ENCODE peak calls at places on chromosomes 2 and 18, in eight cellular contexts. P is lower leg skin, C is Calu3, K is cardiac fibroblast, N is fibroblast of lung, U is sigmoid colon, T is upper lobe of right lung, V is breast epithelium. M is an unnamed sample.

GRCh38 chr2:102027036-102027702 is 35.4 kb downstream of the IL1R2 start:
- DNase-seq in K (peak), T (no peak), V (no peak), N (peak), U (no peak), P (no peak), C (no peak), M (no peak)

GRCh38 chr18:73824684-73825083 is 322.9 kb downstream of the FBXO15 start:
- DNase-seq in V (no peak), K (no peak), T (no peak), P (no peak), C (no peak), N (peak), U (no peak), M (no peak)

GRCh38 chr2:144381716-144382115 is 138.2 kb downstream of the ZEB2 start:
- DNase-seq in U (no peak), N (no peak), K (no peak), P (no peak), T (no peak), C (no peak), V (no peak), M (no peak)

GRCh38 chr2:113157897-113158753 is 15.6 kb upstream of the PSD4 start:
- DNase-seq in U (no peak), C (no peak), N (peak), P (peak), V (no peak), T (no peak), K (no peak), M (no peak)

GRCh38 chr18:79679552-79680099 is at the start of gene CTDP1:
- DNase-seq in V (peak), P (peak), U (peak), K (peak), C (peak), T (peak), N (peak), M (peak)

GRCh38 chr2:177263451-177264208 is 897 bp downstream of the NFE2L2 start:
- DNase-seq in C (peak), N (peak), T (peak), K (peak), V (peak), P (peak), U (peak), M (peak)

GRCh38 chr2:1816414-1816911 is 72.1 kb upstream of the PXDN start:
- DNase-seq in P (peak), K (peak), U (peak), C (no peak), T (no peak), V (no peak), N (peak), M (peak)

GRCh38 chr2:232133078-232133477 is 171.6 kb downstream of the DIS3L2 start:
- DNase-seq in N (no peak), P (no peak), V (no peak), C (peak), K (no peak), U (no peak), T (no peak), M (no peak)

GRCh38 chr2:181778621-181779195 is 98.4 kb upstream of the NEUROD1 start:
- DNase-seq in P (no peak), U (no peak), V (no peak), K (peak), C (no peak), N (peak), T (no peak), M (no peak)

GRCh38 chr2:2586961-2587360 is 255.9 kb upstream of the MYT1L start:
- DNase-seq in N (no peak), U (no peak), K (no peak), P (peak), C (no peak), T (no peak), V (no peak), M (peak)

GRCh38 chr2:81767173-81767720 is 1462.7 kb upstream of the LRRTM1 start:
- DNase-seq in N (peak), V (no peak), K (no peak), U (no peak), C (no peak), P (no peak), T (no peak), M (no peak)

GRCh38 chr2:17878222-17879136 is at the start of gene KCNS3:
- DNase-seq in N (peak), P (peak), K (peak), V (no peak), T (peak), C (peak), U (peak), M (no peak)

GRCh38 chr2:230254152-230254881 is 28.8 kb downstream of the SP140 start:
- DNase-seq in T (no peak), U (no peak), K (no peak), P (no peak), C (no peak), N (no peak), V (no peak), M (no peak)

GRCh38 chr2:144519934-144520717 is at the start of gene ZEB2:
- DNase-seq in U (peak), T (no peak), N (peak), V (no peak), P (peak), C (peak), K (peak), M (peak)

GRCh38 chr2:178271629-178272333 is 77.5 kb downstream of the OSBPL6 start:
- DNase-seq in U (peak), V (peak), T (no peak), K (peak), P (peak), N (peak), C (no peak), M (peak)

GRCh38 chr2:172430671-172431070 is 3.3 kb downstream of the ITGA6 start:
- DNase-seq in K (no peak), V (no peak), C (no peak), P (no peak), T (no peak), U (no peak), N (peak), M (no peak)

GRCh38 chr2:204551464-204551863 is 6.2 kb downstream of the PARD3B start:
- DNase-seq in P (no peak), U (no peak), V (no peak), T (no peak), N (peak), C (no peak), K (no peak), M (no peak)

GRCh38 chr18:54608008-54608642 is 17.1 kb downstream of the DYNAP start:
- DNase-seq in P (no peak), N (peak), U (no peak), C (no peak), K (peak), V (no peak), T (no peak), M (no peak)

GRCh38 chr2:197620113-197620512 is 55.3 kb downstream of the RFTN2 start:
- DNase-seq in K (peak), V (no peak), C (no peak), U (no peak), N (no peak), T (no peak), P (no peak), M (no peak)

GRCh38 chr2:197614532-197614931 is 60.9 kb downstream of the RFTN2 start:
- DNase-seq in P (no peak), U (no peak), N (no peak), K (no peak), C (peak), V (no peak), T (no peak), M (no peak)

GRCh38 chr2:197613509-197613987 is 61.8 kb downstream of the RFTN2 start:
- DNase-seq in T (no peak), U (no peak), P (no peak), N (no peak), V (no peak), C (no peak), K (peak), M (no peak)

DNA sequence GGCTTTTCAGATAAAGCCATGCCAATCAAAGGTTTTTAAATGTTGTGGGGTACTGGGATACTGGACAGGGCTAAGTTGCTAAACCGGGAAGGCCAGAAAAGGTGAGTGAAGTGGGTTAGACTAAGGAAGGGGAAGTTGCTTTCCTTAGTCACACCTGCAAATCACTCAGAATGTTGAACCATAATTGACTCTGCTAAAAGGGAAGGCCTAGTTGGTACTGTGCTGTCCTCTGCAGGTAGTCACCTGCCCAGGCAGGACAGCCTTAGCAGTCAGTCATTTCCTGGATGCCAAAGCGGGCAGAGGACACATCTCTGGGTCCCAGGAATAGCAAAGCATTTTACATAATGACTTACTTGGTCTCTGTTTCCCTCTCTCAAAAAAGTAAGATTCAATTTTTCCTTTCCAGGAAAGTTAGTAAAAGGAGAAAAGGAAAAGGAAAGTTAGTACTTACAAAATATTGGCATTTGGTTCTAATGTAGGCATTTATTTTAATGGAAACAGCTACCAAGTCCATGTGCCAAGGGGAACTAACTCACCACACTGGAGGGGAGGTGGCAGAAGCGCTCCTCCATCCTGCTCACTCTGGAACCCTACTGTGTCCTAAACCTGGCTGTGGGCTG is 60.2 kb downstream of the RFTN2 start:
- DNase-seq in C (peak), U (no peak), V (no peak), T (no peak), K (no peak), N (no peak), P (no peak), M (no peak)
- TF ChIP-seq CTCF in C (no peak), U (no peak), V (no peak), T (peak), K (no peak), N (no peak), P (no peak), M (no peak)

GRCh38 chr2:220165401-220165800 is 538.0 kb downstream of the SLC4A3 start:
- DNase-seq in C (peak), V (no peak), N (no peak), U (no peak), K (no peak), T (no peak), P (no peak), M (no peak)
- TF ChIP-seq CTCF in C (peak), V (no peak), N (no peak), U (no peak), K (no peak), T (no peak), P (no peak), M (no peak)

DNA sequence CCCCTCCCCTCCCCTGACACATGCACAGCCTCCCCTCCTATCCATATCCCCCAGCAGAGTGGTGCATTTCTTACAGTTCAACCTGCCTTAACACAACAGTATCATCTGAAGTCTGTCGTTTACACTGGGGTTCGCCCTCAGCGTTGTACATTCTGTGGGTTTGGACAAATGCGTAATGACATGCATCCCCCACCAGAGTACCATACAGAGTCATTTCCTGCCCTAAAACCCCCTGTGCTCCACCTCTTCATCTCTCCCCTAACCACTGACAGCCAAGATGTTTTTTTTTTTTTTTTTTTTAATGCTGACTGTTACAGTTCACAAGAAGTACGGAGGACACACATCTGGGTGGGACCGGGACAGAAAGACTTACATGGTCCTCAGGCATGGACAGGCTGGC is 22.6 kb downstream of the POMC start:
- DNase-seq in C (no peak), N (no peak), V (no peak), K (no peak), U (no peak), T (no peak), P (no peak), M (no peak)
- TF ChIP-seq CTCF in C (no peak), N (no peak), V (no peak), K (no peak), U (no peak), T (no peak), P (no peak), M (no peak)

DNA sequence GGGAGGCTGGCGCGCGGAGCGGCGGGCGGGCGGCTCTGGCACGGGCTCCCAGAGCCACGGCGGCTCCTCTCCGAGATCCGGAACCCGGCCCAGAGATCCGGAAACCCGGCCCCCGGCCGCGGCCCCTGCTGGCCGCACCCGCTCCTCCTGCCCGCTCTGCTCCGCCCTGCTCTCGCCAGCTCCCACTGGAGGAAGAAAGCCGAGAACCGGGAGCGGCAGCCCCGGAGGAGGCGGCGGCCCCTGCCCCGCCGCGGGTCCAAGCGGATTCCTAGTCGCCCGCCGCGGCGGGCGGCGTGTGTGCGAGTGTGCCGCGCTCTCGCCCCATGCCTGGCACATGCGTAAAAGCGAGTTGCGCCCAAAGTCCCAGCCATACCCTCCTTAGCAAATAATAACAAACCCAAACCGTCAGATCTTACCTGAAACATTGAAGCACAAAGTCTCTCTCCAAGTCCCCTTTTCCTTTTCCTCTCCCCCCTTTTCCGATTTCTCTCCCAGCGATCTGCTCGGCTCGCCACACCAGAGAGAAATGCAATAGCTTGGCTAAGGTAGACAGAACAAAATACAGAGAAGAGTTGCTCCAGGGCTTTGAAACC is 108.7 kb upstream of the KCTD1 start:
- DNase-seq in U (peak), V (peak), K (peak), N (peak), C (peak), T (peak), P (peak), M (peak)
- TF ChIP-seq CTCF in U (no peak), V (no peak), K (peak), N (peak), C (no peak), T (peak), P (no peak), M (peak)

GRCh38 chr2:58110765-58111164 is 64.2 kb downstream of the VRK2 start:
- DNase-seq in N (no peak), V (no peak), U (no peak), C (no peak), K (no peak), P (no peak), T (no peak), M (no peak)
- TF ChIP-seq CTCF in N (no peak), V (no peak), U (no peak), C (no peak), K (no peak), P (no peak), T (no peak), M (no peak)

M was measured in ascending aorta.